ENCODE peak calls at places on chromosomes 11 and 22, in ten cellular contexts. S is AG04450; C is keratinocyte; Z is CD8-positive, alpha-beta memory T cell; D is GM23248; U is heart left ventricle; Q is iPS DF 6.9; L is thyroid gland; N is SJCRH30; T is HAP-1. F is an unnamed sample. For H3K27me3, the result is how much of the 10 kb centered on the place peaks cover.

GRCh38 chr11:86482684-86483083 is 108.0 kb downstream of the CCDC81 start:
- DNase-seq in T (no peak), U (no peak), N (no peak), Z (no peak), C (no peak), Q (no peak), S (no peak), L (no peak), D (no peak), F (no peak)

GRCh38 chr11:70244698-70245097 is 25.8 kb upstream of the PPFIA1 start:
- DNase-seq in Q (no peak), L (no peak), Z (no peak), C (no peak), S (peak), D (peak), N (no peak), T (no peak), U (no peak), F (peak)

GRCh38 chr11:125001073-125001764 is 47.2 kb downstream of the CCDC15 start:
- DNase-seq in D (peak), Z (no peak), L (no peak), C (no peak), U (no peak), N (no peak), S (no peak), Q (no peak), T (no peak), F (no peak)

GRCh38 chr11:45073575-45074225 is 72.7 kb upstream of the PRDM11 start:
- DNase-seq in D (no peak), C (no peak), N (no peak), S (no peak), U (no peak), L (no peak), Q (no peak), T (no peak), Z (no peak), F (no peak)

GRCh38 chr11:67645521-67646457 is 4.7 kb downstream of the ACY3 start:
- DNase-seq in C (no peak), S (no peak), Z (no peak), Q (no peak), U (no peak), D (no peak), L (no peak), T (no peak), N (no peak), F (no peak)

GRCh38 chr11:114348200-114349191 is 51.8 kb downstream of the C11orf71 start:
- DNase-seq in Z (peak), U (peak), T (peak), Q (peak), L (peak), N (peak), S (peak), C (peak), D (peak), F (peak)

GRCh38 chr11:67662142-67662805 is 11.7 kb upstream of the ACY3 start:
- DNase-seq in Z (no peak), C (no peak), L (no peak), N (no peak), U (no peak), Q (no peak), S (no peak), T (no peak), D (no peak), F (no peak)

GRCh38 chr11:12232819-12233601 is 122.6 kb downstream of the MICAL2 start:
- DNase-seq in D (peak), Q (no peak), T (no peak), U (no peak), S (peak), N (no peak), C (no peak), L (no peak), Z (no peak), F (peak)

GRCh38 chr11:126431401-126432064 is 76.0 kb downstream of the ST3GAL4 start:
- DNase-seq in Z (no peak), S (no peak), U (peak), C (no peak), L (peak), Q (no peak), D (peak), T (no peak), N (no peak), F (no peak)

GRCh38 chr11:57324154-57324885 is 432 bp downstream of the TNKS1BP1 start:
- DNase-seq in Z (no peak), T (peak), D (peak), Q (no peak), L (peak), S (no peak), N (peak), U (peak), C (no peak), F (no peak)

GRCh38 chr11:17721242-17721999 is 2.0 kb downstream of the MYOD1 start:
- DNase-seq in U (no peak), L (no peak), T (no peak), Z (no peak), S (no peak), Q (no peak), C (no peak), N (peak), D (peak), F (no peak)
- H3K27me3 ChIP-seq in U (half or more), L (under half), T (under half), Z (under half), S (half or more), Q (half or more), C (half or more), N (under half), D (half or more), F (half or more)

DNA sequence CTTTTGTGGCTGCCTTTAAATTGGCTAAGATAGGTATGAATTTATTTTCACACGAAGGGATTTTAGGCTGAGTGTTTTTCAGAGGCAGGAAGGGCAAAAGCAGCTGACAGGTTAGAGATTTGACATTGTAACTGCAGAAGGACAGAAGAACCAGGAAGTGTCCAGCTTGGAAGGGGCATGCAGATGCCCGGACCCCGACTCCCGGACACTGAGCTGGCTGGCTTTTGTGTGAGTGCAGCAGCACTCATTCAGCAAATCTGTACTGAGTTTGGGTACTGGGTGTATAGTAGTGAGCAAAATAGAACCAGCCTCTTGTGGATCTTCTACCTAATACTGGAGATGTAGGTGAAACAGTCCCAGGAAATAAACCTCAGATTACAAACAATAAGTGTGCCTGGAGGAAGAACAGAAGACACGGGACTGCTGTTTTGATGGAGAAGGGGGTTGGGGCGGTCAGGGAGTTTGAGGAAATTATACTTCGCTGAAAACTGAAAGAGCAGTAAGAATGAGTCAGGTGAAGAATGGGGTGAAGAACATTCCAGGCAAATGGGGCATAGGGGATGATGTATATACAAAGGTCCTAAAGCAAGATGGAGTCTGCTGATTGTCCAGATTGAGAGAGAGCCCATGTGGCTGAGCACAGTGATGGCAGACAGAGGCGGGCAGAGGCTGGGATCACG is 64.6 kb downstream of the PPFIBP2 start:
- DNase-seq in L (no peak), Q (no peak), U (no peak), C (no peak), S (no peak), N (no peak), Z (no peak), D (peak), T (no peak), F (no peak)
- H3K4me3 ChIP-seq in L (no peak), Q (no peak), U (peak), C (no peak), S (peak), N (peak), Z (no peak), D (peak), T (no peak), F (no peak)

DNA sequence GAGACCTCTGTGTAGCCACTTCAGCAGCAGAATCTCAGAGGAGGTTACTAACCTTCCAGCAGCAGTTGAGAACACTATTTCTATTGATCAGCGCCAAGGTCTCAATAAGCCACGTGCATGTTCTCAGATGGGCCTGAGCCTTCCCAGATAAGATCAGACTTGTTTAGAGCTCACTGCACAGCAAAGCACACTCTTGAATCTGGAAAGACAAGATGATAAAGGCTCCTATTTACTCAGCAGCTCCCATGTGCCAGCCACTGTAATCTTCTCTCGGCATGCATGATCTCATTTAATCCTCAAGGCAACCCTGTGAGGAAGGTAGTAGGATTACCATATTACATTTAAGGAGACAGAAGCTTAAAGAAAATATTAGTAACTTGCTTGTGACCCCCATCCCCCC is 294.1 kb downstream of the BUD13 start:
- DNase-seq in N (no peak), D (no peak), Q (no peak), L (no peak), T (no peak), S (no peak), U (no peak), C (no peak), Z (no peak), F (no peak)
- H3K27me3 ChIP-seq in N (under half), D (under half), Q (under half), L (under half), T (under half), S (under half), U (under half), C (under half), Z (under half), F (under half)

DNA sequence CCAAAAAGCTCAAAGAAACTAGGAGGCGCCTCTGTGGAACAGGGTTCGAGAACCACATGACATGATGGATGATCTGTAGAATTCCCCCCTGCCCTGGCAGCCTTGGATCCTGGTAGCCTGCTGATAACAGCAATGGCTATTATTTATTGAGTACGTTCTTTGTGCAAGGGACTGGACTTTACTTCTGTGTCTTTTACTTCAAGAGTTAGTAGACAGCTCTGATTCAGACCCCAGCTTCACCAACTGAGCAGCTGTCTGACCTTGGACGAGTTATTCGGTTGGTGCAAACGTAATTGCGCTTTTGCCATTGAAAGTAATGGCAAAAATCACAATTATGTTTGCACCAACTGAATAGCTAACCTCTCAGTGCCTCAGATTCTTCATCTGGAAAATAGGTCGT is 108.9 kb downstream of the TIMP3 start:
- DNase-seq in L (no peak), N (no peak), T (no peak), S (no peak), Z (no peak), D (no peak), Q (no peak), C (no peak), U (no peak), F (no peak)
- H3K4me3 ChIP-seq in L (no peak), N (no peak), T (no peak), S (no peak), Z (no peak), D (no peak), Q (no peak), C (no peak), U (no peak), F (no peak)

GRCh38 chr22:18971321-18971751 is 35.2 kb upstream of the PRODH start:
- DNase-seq in S (no peak), D (no peak), L (no peak), Q (no peak), Z (no peak), U (no peak), C (no peak), T (no peak), N (no peak), F (no peak)
- H3K27me3 ChIP-seq in S (under half), D (under half), L (under half), Q (under half), Z (under half), U (under half), C (under half), T (under half), N (under half), F (under half)

GRCh38 chr11:20596629-20597129 is 2.7 kb upstream of the SLC6A5 start:
- DNase-seq in N (no peak), C (no peak), D (peak), T (no peak), U (no peak), L (no peak), S (no peak), Z (no peak), Q (no peak), F (no peak)
- H3K4me3 ChIP-seq in N (no peak), C (peak), D (no peak), T (no peak), U (peak), L (no peak), S (no peak), Z (no peak), Q (peak), F (no peak)

GRCh38 chr11:63165710-63166310 is 21.8 kb upstream of the SLC22A24 start:
- DNase-seq in U (no peak), S (no peak), L (no peak), N (no peak), Q (no peak), T (no peak), Z (no peak), C (no peak), D (peak), F (no peak)
- H3K27me3 ChIP-seq in U (under half), S (under half), L (under half), N (under half), Q (under half), T (under half), Z (under half), C (under half), D (under half), F (under half)